ENCODE peak calls at places on chromosomes 3 and 15, in seven cellular contexts. B is psoas muscle; G is IMR-90; D is heart left ventricle; Y is ovary; H is upper lobe of right lung; S is CD8-positive, alpha-beta T cell. R is an unnamed sample. For H3K27me3, the result is how much of the 10 kb centered on the place peaks cover.

GRCh38 chr15:45199136-45199810 is 11.5 kb upstream of the SHF start:
- DNase-seq in B (no peak), G (no peak), D (no peak), Y (peak), H (no peak), S (peak), R (peak)

GRCh38 chr3:194586839-194587238 is 46.4 kb downstream of the TMEM44 start:
- DNase-seq in B (no peak), G (peak), D (no peak), Y (no peak), H (no peak), S (no peak), R (no peak)

GRCh38 chr3:115615001-115615447 is 8.3 kb upstream of the GAP43 start:
- DNase-seq in B (no peak), G (peak), D (no peak), Y (no peak), H (no peak), S (no peak), R (no peak)

GRCh38 chr3:72447059-72447946 is 400.9 kb downstream of the SHQ1 start:
- DNase-seq in B (peak), G (peak), D (peak), Y (peak), H (peak), S (peak), R (peak)

GRCh38 chr3:149247025-149247710 is 25.5 kb upstream of the CP start:
- DNase-seq in B (no peak), G (peak), D (no peak), Y (no peak), H (no peak), S (no peak), R (no peak)

GRCh38 chr3:56154297-56154696 is 314.0 kb downstream of the ERC2 start:
- DNase-seq in B (no peak), G (no peak), D (no peak), Y (no peak), H (no peak), S (no peak), R (no peak)

GRCh38 chr15:68821898-68822380 is 1.2 kb upstream of the ANP32A start:
- DNase-seq in B (no peak), G (no peak), D (no peak), Y (no peak), H (no peak), S (no peak), R (no peak)

GRCh38 chr3:126549861-126550487 is 8.8 kb downstream of the C3orf22 start:
- DNase-seq in B (no peak), G (no peak), D (no peak), Y (peak), H (peak), S (peak), R (no peak)

GRCh38 chr15:45550436-45550835 is 27.9 kb upstream of the SLC30A4 start:
- DNase-seq in B (no peak), G (peak), D (no peak), Y (no peak), H (no peak), S (no peak), R (no peak)

GRCh38 chr15:101194246-101195138 is 57.4 kb downstream of the CHSY1 start:
- DNase-seq in B (no peak), G (no peak), D (no peak), Y (no peak), H (no peak), S (no peak), R (no peak)

GRCh38 chr3:64666171-64666581 is 21.6 kb downstream of the ADAMTS9 start:
- DNase-seq in B (no peak), G (no peak), D (peak), Y (no peak), H (no peak), S (no peak), R (no peak)

GRCh38 chr3:114608293-114608692 is 314.5 kb downstream of the TIGIT start:
- DNase-seq in B (no peak), G (peak), D (no peak), Y (no peak), H (no peak), S (no peak), R (no peak)

GRCh38 chr15:44193651-44194396 is 1.2 kb downstream of the FRMD5 start:
- DNase-seq in B (no peak), G (peak), D (no peak), Y (no peak), H (no peak), S (no peak), R (no peak)

GRCh38 chr15:26731965-26732364 is 40.9 kb downstream of the GABRB3 start:
- DNase-seq in B (no peak), G (no peak), D (no peak), Y (no peak), H (no peak), S (no peak), R (no peak)

GRCh38 chr3:105844713-105845112 is 24.1 kb downstream of the CBLB start:
- DNase-seq in B (no peak), G (no peak), D (no peak), Y (no peak), H (no peak), S (no peak), R (no peak)

GRCh38 chr3:5813521-5813920 is 626.0 kb downstream of the EDEM1 start:
- DNase-seq in B (no peak), G (no peak), D (no peak), Y (no peak), H (no peak), S (no peak), R (no peak)

GRCh38 chr15:90561344-90562244 is 31.9 kb downstream of the CRTC3 start:
- DNase-seq in B (no peak), G (peak), D (no peak), Y (no peak), H (no peak), S (peak), R (peak)

GRCh38 chr3:149273096-149273751 is 51.6 kb upstream of the CP start:
- DNase-seq in B (no peak), G (peak), D (no peak), Y (no peak), H (no peak), S (no peak), R (peak)

GRCh38 chr15:75348034-75348562 is 1.3 kb downstream of the NEIL1 start:
- DNase-seq in B (no peak), G (no peak), D (no peak), Y (peak), H (peak), S (no peak), R (no peak)

GRCh38 chr15:35170216-35170615 is 85.1 kb upstream of the NANOGP8 start:
- DNase-seq in B (no peak), G (peak), D (no peak), Y (no peak), H (no peak), S (no peak), R (no peak)

GRCh38 chr15:65791335-65792129 is 561 bp downstream of the DENND4A start:
- DNase-seq in B (peak), G (no peak), D (peak), Y (peak), H (peak), S (peak), R (no peak)

GRCh38 chr3:120741837-120742197 is 499 bp downstream of the RABL3 start:
- DNase-seq in B (no peak), G (peak), D (no peak), Y (no peak), H (no peak), S (no peak), R (no peak)

GRCh38 chr15:41950127-41950483 is 22.3 kb downstream of the EHD4 start:
- DNase-seq in B (no peak), G (no peak), D (no peak), Y (no peak), H (no peak), S (no peak), R (no peak)

GRCh38 chr3:194720048-194720447 is 34.4 kb downstream of the FAM43A start:
- DNase-seq in B (no peak), G (no peak), D (no peak), Y (no peak), H (no peak), S (no peak), R (no peak)

GRCh38 chr3:193775421-193776077 is 182.5 kb downstream of the OPA1 start:
- DNase-seq in B (no peak), G (no peak), D (no peak), Y (no peak), H (no peak), S (no peak), R (no peak)

GRCh38 chr3:184583345-184584000 is 21.9 kb downstream of the EPHB3 start:
- DNase-seq in B (peak), G (no peak), D (peak), Y (peak), H (no peak), S (no peak), R (no peak)

GRCh38 chr15:34038023-34038403 is 991 bp downstream of the AVEN start:
- DNase-seq in B (no peak), G (no peak), D (no peak), Y (no peak), H (no peak), S (no peak), R (no peak)

GRCh38 chr3:48428863-48429415 is 947 bp downstream of the PLXNB1 start:
- DNase-seq in B (peak), G (peak), D (peak), Y (peak), H (peak), S (no peak), R (no peak)

GRCh38 chr15:43912991-43913927 is 86.5 kb downstream of the WDR76 start:
- DNase-seq in B (no peak), G (peak), D (peak), Y (peak), H (no peak), S (no peak), R (no peak)

GRCh38 chr15:53962646-53963561 is 15.3 kb upstream of the UNC13C start:
- DNase-seq in B (peak), G (no peak), D (no peak), Y (no peak), H (no peak), S (peak), R (no peak)

GRCh38 chr15:56168394-56168793 is 75.3 kb downstream of the RFX7 start:
- DNase-seq in B (no peak), G (peak), D (no peak), Y (no peak), H (no peak), S (no peak), R (no peak)

GRCh38 chr3:115554496-115554826 is 68.8 kb upstream of the GAP43 start:
- DNase-seq in B (no peak), G (no peak), D (no peak), Y (no peak), H (no peak), S (no peak), R (no peak)

GRCh38 chr3:136250862-136251460 is 821 bp downstream of the PCCB start:
- DNase-seq in B (peak), G (peak), D (peak), Y (peak), H (peak), S (peak), R (no peak)

GRCh38 chr3:17979248-17979647 is 236.8 kb upstream of the TBC1D5 start:
- DNase-seq in B (no peak), G (no peak), D (no peak), Y (no peak), H (no peak), S (no peak), R (no peak)

GRCh38 chr3:50288387-50289007 is 3.7 kb downstream of the IFRD2 start:
- DNase-seq in B (no peak), G (no peak), D (no peak), Y (no peak), H (no peak), S (no peak), R (no peak)

GRCh38 chr3:169664034-169664820 is 715 bp upstream of the MECOM start:
- DNase-seq in B (no peak), G (no peak), D (no peak), Y (no peak), H (peak), S (no peak), R (no peak)

GRCh38 chr15:63049747-63050439 is 7.3 kb downstream of the TPM1 start:
- DNase-seq in B (no peak), G (no peak), D (no peak), Y (no peak), H (no peak), S (no peak), R (no peak)

DNA sequence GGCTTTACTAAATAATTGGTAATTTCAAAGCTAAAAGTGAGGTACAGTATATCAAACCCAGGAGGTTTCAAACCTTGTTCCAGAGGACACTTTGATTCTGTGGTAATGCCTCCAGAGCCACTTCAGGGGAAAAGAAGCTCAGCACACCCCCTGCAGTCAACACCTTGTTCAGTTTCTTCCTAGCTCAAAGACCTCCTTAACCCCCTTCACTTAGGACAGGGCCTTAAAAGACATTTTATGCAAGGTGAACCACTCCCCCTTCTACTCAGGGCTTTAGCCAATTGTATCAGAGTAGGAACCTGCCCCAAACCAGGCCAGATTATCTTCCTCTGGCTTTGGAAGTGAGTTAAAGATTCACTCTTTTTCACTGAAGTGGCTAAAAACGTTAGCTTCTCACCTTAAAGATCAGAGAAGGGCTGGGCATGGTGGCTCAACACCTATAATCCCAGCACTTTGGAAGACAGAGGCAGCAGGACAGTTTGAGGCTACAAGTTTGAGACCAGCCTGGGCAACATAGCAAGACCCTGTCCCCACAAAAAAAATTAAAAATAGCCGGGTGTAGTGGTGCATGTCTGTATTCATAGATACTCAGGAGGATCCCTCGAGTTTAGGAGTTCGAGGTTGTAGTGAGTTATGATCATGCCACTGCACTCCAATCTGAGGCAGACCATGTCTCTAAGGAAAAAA is 3.4 kb downstream of the DENND6A start:
- DNase-seq in B (no peak), G (no peak), D (no peak), Y (no peak), H (no peak), S (no peak), R (no peak)
- H3K27ac ChIP-seq in B (no peak), G (no peak), D (no peak), Y (no peak), H (no peak), S (no peak), R (no peak)

GRCh38 chr15:24955549-24955929 is 752 bp downstream of the SNRPN start:
- DNase-seq in B (peak), G (no peak), D (peak), Y (peak), H (peak), S (no peak), R (peak)

GRCh38 chr15:24954783-24955548 is at the start of the genes SNRPN and SNURF:
- DNase-seq in B (peak), G (peak), D (peak), Y (peak), H (peak), S (peak), R (peak)

GRCh38 chr15:24961967-24962366 is 7.2 kb downstream of the SNRPN start:
- DNase-seq in B (no peak), G (no peak), D (no peak), Y (no peak), H (no peak), S (no peak), R (no peak)

GRCh38 chr15:24956131-24956838 is 1.5 kb downstream of the SNRPN start:
- DNase-seq in B (peak), G (peak), D (peak), Y (peak), H (peak), S (peak), R (peak)

GRCh38 chr15:24957691-24958090 is 2.9 kb downstream of the SNRPN start:
- DNase-seq in B (no peak), G (no peak), D (no peak), Y (no peak), H (no peak), S (no peak), R (no peak)
- H3K4me3 ChIP-seq in B (peak), G (peak), D (no peak), Y (no peak), H (no peak), S (no peak), R (no peak)

GRCh38 chr3:133675631-133676335 is 14.0 kb upstream of the TOPBP1 start:
- DNase-seq in B (no peak), G (no peak), D (no peak), Y (no peak), H (no peak), S (no peak), R (no peak)
- H3K27me3 ChIP-seq in B (under half), G (under half), D (under half), Y (under half), H (under half), S (under half), R (under half)

DNA sequence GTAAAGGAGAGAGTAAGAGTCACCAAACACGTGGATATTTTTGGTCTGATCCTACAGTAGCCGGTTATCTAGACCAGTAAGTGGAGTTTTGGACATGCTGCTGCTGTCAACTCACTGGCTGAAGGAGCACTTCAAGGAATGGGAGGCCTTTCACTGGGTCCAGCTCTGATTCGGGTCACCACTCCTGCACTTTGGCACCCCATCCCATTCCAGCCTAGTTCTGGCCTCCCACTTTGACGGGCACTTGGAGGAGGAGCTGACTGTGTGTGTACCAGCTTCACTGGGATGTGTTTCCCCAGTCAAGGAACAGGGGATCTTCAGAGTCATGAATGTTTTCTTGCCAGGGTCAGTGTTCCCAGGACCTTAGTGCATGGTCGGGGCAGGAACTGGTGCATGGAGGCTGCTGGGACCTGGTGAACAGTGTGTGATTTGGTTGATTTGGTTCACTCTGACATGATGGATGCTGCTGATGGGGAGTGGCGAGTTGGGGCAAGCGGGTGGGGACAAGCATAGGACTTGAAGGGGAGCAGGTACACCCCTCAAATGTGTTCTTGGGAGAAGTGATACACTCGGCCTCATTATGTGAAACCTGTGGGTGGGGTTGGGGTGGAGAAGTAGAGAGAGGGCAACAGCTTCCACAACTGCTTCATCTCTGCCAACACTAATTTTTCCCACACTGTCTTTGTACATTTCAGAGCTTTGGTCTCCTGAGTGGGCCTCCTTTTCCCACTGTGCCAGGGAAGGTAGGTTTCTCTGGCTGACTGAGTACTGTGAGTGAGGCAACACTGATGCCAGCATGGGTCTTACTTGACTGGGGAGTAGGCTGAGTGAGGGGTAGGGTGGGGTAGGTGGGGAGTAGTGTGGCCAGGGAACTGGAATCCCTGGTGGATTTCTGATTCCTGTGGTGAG is 64.0 kb downstream of the RGMA start:
- DNase-seq in B (no peak), G (no peak), D (no peak), Y (no peak), H (no peak), S (peak), R (no peak)
- H3K27ac ChIP-seq in B (peak), G (no peak), D (no peak), Y (no peak), H (no peak), S (peak), R (no peak)

R was measured in CD4-positive, alpha-beta memory T cell.